ENCODE peak calls at places on chromosomes 13 and 19, in ten cellular contexts. V is HCT116, W is upper lobe of left lung, L is heart left ventricle, I is IMR-90, S is stomach, O is suprapubic skin, Q is gastrocnemius medialis, A is uterus, G is A549. Y is an unnamed sample.

GRCh38 chr19:38473201-38473600 is 39.7 kb downstream of the RYR1 start:
- DNase-seq in V (no peak), W (no peak), L (no peak), I (no peak), S (no peak), O (no peak), Q (no peak), A (no peak), G (no peak), Y (no peak)

GRCh38 chr13:112062619-112063308 is 4.2 kb upstream of the SOX1 start:
- DNase-seq in V (no peak), W (no peak), L (no peak), I (no peak), S (no peak), O (no peak), Q (no peak), A (no peak), G (no peak), Y (no peak)

GRCh38 chr13:40597735-40598365 is 68.6 kb downstream of the FOXO1 start:
- DNase-seq in V (no peak), W (peak; percentile 57), L (no peak), I (no peak), S (peak; percentile 45), O (no peak), Q (no peak), A (no peak), G (no peak), Y (no peak)

GRCh38 chr13:112057736-112058518 is 9.0 kb upstream of the SOX1 start:
- DNase-seq in V (no peak), W (no peak), L (no peak), I (no peak), S (no peak), O (no peak), Q (no peak), A (no peak), G (no peak), Y (no peak)

GRCh38 chr19:39136225-39136940 is 10.8 kb downstream of the PAK4 start:
- DNase-seq in V (no peak), W (peak; percentile 45), L (no peak), I (no peak), S (peak; percentile 51), O (no peak), Q (no peak), A (no peak), G (no peak), Y (no peak)

GRCh38 chr13:48231948-48232347 is 1.1 kb upstream of the ITM2B start:
- DNase-seq in V (no peak), W (no peak), L (no peak), I (no peak), S (no peak), O (no peak), Q (no peak), A (no peak), G (no peak), Y (no peak)

GRCh38 chr19:3479177-3479818 is 1.0 kb downstream of the SMIM24 start:
- DNase-seq in V (peak; percentile 27), W (no peak), L (no peak), I (no peak), S (peak; percentile 40), O (peak; percentile 63), Q (no peak), A (no peak), G (peak; percentile 66), Y (no peak)

GRCh38 chr19:12015753-12016116 is 19.7 kb downstream of the ZNF433 start:
- DNase-seq in V (no peak), W (no peak), L (no peak), I (no peak), S (no peak), O (no peak), Q (no peak), A (no peak), G (no peak), Y (no peak)

GRCh38 chr13:76799696-76800095 is 86.5 kb downstream of the KCTD12 start:
- DNase-seq in V (no peak), W (no peak), L (no peak), I (no peak), S (no peak), O (no peak), Q (no peak), A (no peak), G (no peak), Y (no peak)

DNA sequence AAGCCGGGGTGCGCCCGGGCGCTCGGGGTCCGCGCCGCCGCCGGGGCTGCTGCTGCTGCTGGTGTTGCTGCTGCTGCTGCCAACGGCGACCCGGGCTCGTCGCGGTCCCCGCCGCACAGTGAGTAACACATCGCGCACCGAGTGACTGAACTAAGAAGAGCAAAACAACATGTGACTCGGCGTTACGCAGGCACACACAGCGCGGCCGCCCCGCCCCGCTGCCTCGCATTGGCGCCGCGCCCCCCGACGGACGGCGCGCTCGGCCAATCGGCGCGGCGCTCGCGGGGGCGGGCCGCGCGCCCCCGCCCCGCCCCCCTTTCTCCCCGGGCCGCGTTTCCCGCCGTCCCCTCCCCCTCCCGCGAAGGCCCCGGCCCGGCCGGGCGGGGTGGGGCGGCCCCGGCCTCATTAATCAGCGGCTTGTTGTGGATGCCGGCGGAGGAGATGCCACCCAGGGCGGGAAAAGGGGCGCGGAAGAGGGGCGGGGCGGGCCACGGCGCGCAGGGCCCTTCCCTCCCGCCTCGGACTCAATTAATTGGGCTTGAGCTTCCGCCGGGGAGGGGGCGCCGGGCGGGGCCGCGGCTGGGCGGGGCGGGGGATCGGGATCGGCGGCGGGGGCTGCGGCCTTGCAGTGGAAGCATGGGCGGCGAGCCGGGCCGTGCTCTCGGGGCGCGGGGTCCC is at the start of gene IRS2:
- DNase-seq in V (peak; percentile 81), W (peak; percentile 97), L (peak; percentile 94), I (peak; percentile 90), S (peak; percentile 95), O (peak; percentile 96), Q (peak; percentile 95), A (peak; percentile 93), G (peak; percentile 94), Y (peak; percentile 46)
- TF ChIP-seq POLR2A in V (peak; percentile 56), W (peak; percentile 98), L (peak; percentile 87), I (peak; percentile 96), S (no peak), O (peak; percentile 97), Q (peak; percentile 99), A (peak; percentile 98), G (peak; percentile 98), Y (peak; percentile 99)

GRCh38 chr19:17447704-17448189 is 721 bp downstream of the TMEM221 start:
- DNase-seq in V (no peak), W (no peak), L (peak; percentile 20), I (no peak), S (peak; percentile 31), O (no peak), Q (no peak), A (no peak), G (no peak), Y (no peak)
- H3K4me3 ChIP-seq in V (peak overlapping the region; percentile 70), W (peak overlapping the region; percentile 54), L (peak overlapping the region; percentile 50), I (peak overlapping the region; percentile 30), S (peak overlapping the region; percentile 50), O (peak overlapping the region; percentile 51), Q (no peak overlapping the region), A (peak overlapping the region; percentile 59), G (peak overlapping the region; percentile 50), Y (peak overlapping the region; percentile 52)

DNA sequence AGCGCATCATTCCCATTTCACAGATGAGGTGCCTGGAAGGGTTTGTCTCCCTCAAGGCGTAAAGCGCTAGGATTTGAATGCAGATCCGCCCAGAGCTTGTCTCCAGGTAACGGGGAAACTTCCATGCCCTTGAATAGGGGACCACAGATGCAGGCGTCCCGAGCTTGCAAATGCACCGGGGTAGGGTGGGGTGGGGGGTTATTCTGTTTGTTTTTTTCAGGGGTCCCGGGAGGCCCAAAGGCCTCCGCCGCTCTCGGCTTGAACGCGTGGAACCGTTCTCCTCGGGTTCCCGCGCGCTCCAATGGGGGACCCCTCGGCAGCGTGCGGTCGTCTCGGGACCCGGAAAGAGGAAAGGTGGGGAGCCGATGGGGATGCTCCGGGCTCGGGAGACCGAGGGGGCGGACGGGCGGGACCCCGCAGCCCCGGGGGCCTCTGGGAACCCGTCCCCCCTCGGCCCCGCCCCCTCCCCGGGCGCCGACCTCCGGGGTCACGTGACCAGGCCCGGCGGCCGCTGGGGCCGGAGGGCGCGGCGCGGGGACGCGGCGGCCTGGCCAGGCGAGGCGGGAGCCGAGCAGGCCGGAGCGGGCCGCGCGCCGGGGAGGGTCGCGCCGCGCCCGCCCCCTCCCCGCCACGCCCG is at the start of gene PKN1:
- DNase-seq in V (no peak), W (peak; percentile 58), L (peak; percentile 84), I (no peak), S (peak; percentile 57), O (no peak), Q (no peak), A (peak; percentile 48), G (peak; percentile 29), Y (no peak)
- TF ChIP-seq POLR2A in V (no peak), W (no peak), L (no peak), I (no peak), S (no peak), O (no peak), Q (peak; percentile 20), A (no peak), G (peak; percentile 19), Y (no peak)

GRCh38 chr19:42152285-42152684 is 20.0 kb upstream of the POU2F2 start:
- DNase-seq in V (no peak), W (no peak), L (no peak), I (no peak), S (no peak), O (no peak), Q (no peak), A (no peak), G (no peak), Y (no peak)
- H3K4me3 ChIP-seq in V (no peak overlapping the region), W (no peak overlapping the region), L (no peak overlapping the region), I (no peak overlapping the region), S (no peak overlapping the region), O (no peak overlapping the region), Q (no peak overlapping the region), A (no peak overlapping the region), G (no peak overlapping the region), Y (no peak overlapping the region)

GRCh38 chr13:92901739-92902138 is 324.9 kb upstream of the GPC6 start:
- DNase-seq in V (no peak), W (no peak), L (no peak), I (no peak), S (no peak), O (no peak), Q (no peak), A (no peak), G (no peak), Y (no peak)
- TF ChIP-seq POLR2A in V (no peak), W (no peak), L (no peak), I (no peak), S (no peak), O (no peak), Q (no peak), A (no peak), G (no peak), Y (no peak)

GRCh38 chr19:6276447-6276846 is 3.3 kb downstream of the MLLT1 start:
- DNase-seq in V (no peak), W (peak; percentile 70), L (peak; percentile 80), I (peak; percentile 55), S (no peak), O (peak; percentile 91), Q (peak; percentile 34), A (peak; percentile 80), G (no peak), Y (no peak)
- H3K4me3 ChIP-seq in V (no peak overlapping the region), W (no peak overlapping the region), L (no peak overlapping the region), I (no peak overlapping the region), S (no peak overlapping the region), O (no peak overlapping the region), Q (no peak overlapping the region), A (no peak overlapping the region), G (no peak overlapping the region), Y (no peak overlapping the region)

Y was measured in esophagus squamous epithelium.